ENCODE peak calls at places on chromosomes 3 and 15, in nine cellular contexts. A, G, S, V, Z, F, N, P and M are unnamed samples.

GRCh38 chr15:77024273-77025065 is 29.5 kb downstream of the PSTPIP1 start:
- DNase-seq in A (peak; percentile 47), G (peak; percentile 68), S (peak; percentile 61), V (peak; percentile 37), Z (peak; percentile 37), F (peak; percentile 53), N (peak; percentile 53), P (peak; percentile 86), M (peak; percentile 53)

GRCh38 chr3:45545476-45545875 is 49.1 kb upstream of the LIMD1 start:
- DNase-seq in A (no peak), G (no peak), S (no peak), V (no peak), Z (no peak), F (no peak), N (peak; percentile 31), P (no peak), M (no peak)

GRCh38 chr3:33032937-33033336 is 64.0 kb downstream of the GLB1 start:
- DNase-seq in A (no peak), G (no peak), S (no peak), V (no peak), Z (no peak), F (no peak), N (no peak), P (no peak), M (no peak)

GRCh38 chr15:77001351-77001750 is 6.4 kb downstream of the PSTPIP1 start:
- DNase-seq in A (no peak), G (no peak), S (no peak), V (no peak), Z (no peak), F (no peak), N (no peak), P (no peak), M (no peak)

GRCh38 chr3:144771401-144771870 is 799.8 kb downstream of the DIPK2A start:
- DNase-seq in A (no peak), G (no peak), S (no peak), V (no peak), Z (no peak), F (no peak), N (peak; percentile 85), P (no peak), M (no peak)

GRCh38 chr3:28050895-28051294 is 190.5 kb upstream of the CMC1 start:
- DNase-seq in A (no peak), G (peak; percentile 37), S (no peak), V (peak; percentile 16), Z (no peak), F (no peak), N (peak; percentile 27), P (no peak), M (peak; percentile 2)

GRCh38 chr15:71626596-71627088 is 183.7 kb upstream of the NR2E3 start:
- DNase-seq in A (no peak), G (no peak), S (no peak), V (no peak), Z (no peak), F (no peak), N (no peak), P (no peak), M (no peak)

GRCh38 chr3:177934001-177934891 is 602.0 kb upstream of the KCNMB2 start:
- DNase-seq in A (no peak), G (no peak), S (no peak), V (no peak), Z (no peak), F (no peak), N (peak; percentile 85), P (no peak), M (no peak)

GRCh38 chr3:194136519-194137313 is 768 bp downstream of the HES1 start:
- DNase-seq in A (no peak), G (peak; percentile 12), S (peak; percentile 30), V (no peak), Z (peak; percentile 13), F (peak; percentile 31), N (peak; percentile 91), P (peak; percentile 49), M (peak; percentile 37)

GRCh38 chr3:52036829-52037228 is 19.5 kb downstream of the DUSP7 start:
- DNase-seq in A (no peak), G (no peak), S (peak; percentile 41), V (no peak), Z (no peak), F (no peak), N (no peak), P (no peak), M (no peak)

GRCh38 chr3:118802325-118803095 is 232.1 kb downstream of the IGSF11 start:
- DNase-seq in A (no peak), G (no peak), S (no peak), V (no peak), Z (no peak), F (no peak), N (no peak), P (no peak), M (no peak)

GRCh38 chr15:51536965-51537574 is 85.5 kb downstream of the DMXL2 start:
- DNase-seq in A (no peak), G (no peak), S (no peak), V (no peak), Z (no peak), F (no peak), N (peak; percentile 59), P (peak; percentile 19), M (no peak)

GRCh38 chr3:186609247-186609868 is 3.5 kb upstream of the AHSG start:
- DNase-seq in A (no peak), G (no peak), S (no peak), V (no peak), Z (no peak), F (no peak), N (peak; percentile 41), P (peak; percentile 33), M (no peak)

GRCh38 chr3:88469216-88469615 is 319.5 kb downstream of the C3orf38 start:
- DNase-seq in A (no peak), G (no peak), S (no peak), V (no peak), Z (no peak), F (no peak), N (no peak), P (no peak), M (no peak)

GRCh38 chr3:143236226-143236964 is 116.8 kb downstream of the CHST2 start:
- DNase-seq in A (no peak), G (no peak), S (no peak), V (no peak), Z (no peak), F (no peak), N (no peak), P (no peak), M (no peak)

GRCh38 chr3:42655980-42656679 is 2.6 kb downstream of the ZBTB47 start:
- DNase-seq in A (no peak), G (no peak), S (no peak), V (no peak), Z (no peak), F (no peak), N (peak; percentile 35), P (no peak), M (no peak)

GRCh38 chr3:114569186-114569585 is 275.4 kb downstream of the TIGIT start:
- DNase-seq in A (no peak), G (no peak), S (no peak), V (no peak), Z (no peak), F (no peak), N (no peak), P (no peak), M (no peak)

GRCh38 chr15:78007965-78008886 is 69.3 kb downstream of the TBC1D2B start:
- DNase-seq in A (no peak), G (no peak), S (no peak), V (no peak), Z (no peak), F (peak; percentile 28), N (peak; percentile 78), P (no peak), M (no peak)

GRCh38 chr3:72655758-72656157 is 192.5 kb downstream of the SHQ1 start:
- DNase-seq in A (no peak), G (no peak), S (no peak), V (no peak), Z (no peak), F (no peak), N (no peak), P (peak; percentile 36), M (no peak)

GRCh38 chr3:25007974-25008658 is 419.9 kb upstream of the RARB start:
- DNase-seq in A (no peak), G (no peak), S (no peak), V (no peak), Z (no peak), F (no peak), N (peak; percentile 11), P (peak; percentile 4), M (no peak)

GRCh38 chr3:151933224-151933858 is 59.9 kb downstream of the SUCNR1 start:
- DNase-seq in A (no peak), G (no peak), S (no peak), V (no peak), Z (no peak), F (no peak), N (no peak), P (no peak), M (no peak)

GRCh38 chr3:111706527-111706926 is 111.4 kb upstream of the ZBED2 start:
- DNase-seq in A (no peak), G (no peak), S (no peak), V (no peak), Z (no peak), F (no peak), N (no peak), P (no peak), M (no peak)

GRCh38 chr15:84816694-84817460 is at the start of gene ALPK3:
- DNase-seq in A (no peak), G (no peak), S (no peak), V (no peak), Z (no peak), F (no peak), N (no peak), P (peak; percentile 61), M (no peak)

GRCh38 chr15:35393403-35393802 is 152.6 kb downstream of the DPH6 start:
- DNase-seq in A (no peak), G (no peak), S (no peak), V (no peak), Z (no peak), F (no peak), N (no peak), P (no peak), M (no peak)

GRCh38 chr3:189041482-189042090 is 130.2 kb upstream of the TPRG1 start:
- DNase-seq in A (peak; percentile 47), G (peak; percentile 72), S (peak; percentile 74), V (peak; percentile 53), Z (peak; percentile 86), F (peak; percentile 39), N (peak; percentile 57), P (peak; percentile 71), M (peak; percentile 69)

GRCh38 chr3:107938128-107938527 is 152.7 kb downstream of the CD47 start:
- DNase-seq in A (no peak), G (no peak), S (peak; percentile 19), V (no peak), Z (peak; percentile 35), F (peak; percentile 28), N (peak; percentile 77), P (no peak), M (no peak)

GRCh38 chr15:40584191-40584590 is 9.9 kb upstream of the KNL1 start:
- DNase-seq in A (no peak), G (no peak), S (no peak), V (no peak), Z (no peak), F (no peak), N (no peak), P (no peak), M (no peak)

GRCh38 chr15:75123395-75123794 is 78.3 kb upstream of the C15orf39 start:
- DNase-seq in A (no peak), G (no peak), S (no peak), V (no peak), Z (no peak), F (no peak), N (no peak), P (no peak), M (no peak)

GRCh38 chr3:94069242-94069813 is 6.5 kb downstream of the NSUN3 start:
- DNase-seq in A (no peak), G (no peak), S (peak; percentile 45), V (no peak), Z (no peak), F (no peak), N (peak; percentile 53), P (peak; percentile 8), M (peak; percentile 15)